ENCODE peak calls at places on chromosomes 16 and 17, in ten cellular contexts. K is aorta, O is ovary, C is GM23338, Y is lung, G is left ventricle myocardium inferior, I is trophoblast cell, T is A673, E is neural progenitor cell, B is mesenchymal stem cell. Z is an unnamed sample. For H3K27me3, the result is how much of the 10 kb centered on the place peaks cover.

GRCh38 chr17:64315032-64315490 is 52.0 kb upstream of the TEX2 start:
- DNase-seq in K (peak), O (peak), C (no peak), Y (peak), G (peak), I (no peak), T (no peak), E (no peak), B (no peak), Z (peak)

GRCh38 chr17:28371245-28372202 is at the start of gene SARM1:
- DNase-seq in K (peak), O (peak), C (peak), Y (peak), G (peak), I (no peak), T (peak), E (peak), B (peak), Z (peak)

GRCh38 chr17:65518256-65518655 is 43.2 kb downstream of the AXIN2 start:
- DNase-seq in K (no peak), O (no peak), C (no peak), Y (no peak), G (no peak), I (no peak), T (no peak), E (no peak), B (no peak), Z (no peak)

GRCh38 chr16:56684256-56684925 is 2.1 kb downstream of the MT1X start:
- DNase-seq in K (no peak), O (no peak), C (no peak), Y (no peak), G (no peak), I (no peak), T (no peak), E (no peak), B (no peak), Z (no peak)

GRCh38 chr17:37147301-37147812 is 198.6 kb downstream of the AATF start:
- DNase-seq in K (no peak), O (no peak), C (no peak), Y (no peak), G (no peak), I (no peak), T (peak), E (no peak), B (no peak), Z (no peak)

GRCh38 chr17:31696184-31696602 is 162.9 kb downstream of the COPRS start:
- DNase-seq in K (peak), O (peak), C (peak), Y (peak), G (peak), I (peak), T (peak), E (peak), B (peak), Z (peak)

GRCh38 chr17:54901230-54901847 is 687 bp downstream of the TOM1L1 start:
- DNase-seq in K (no peak), O (no peak), C (peak), Y (peak), G (no peak), I (no peak), T (peak), E (no peak), B (peak), Z (no peak)

GRCh38 chr16:86227801-86228200 is 282.5 kb upstream of the FOXF1 start:
- DNase-seq in K (no peak), O (no peak), C (no peak), Y (no peak), G (no peak), I (no peak), T (no peak), E (no peak), B (no peak), Z (no peak)

GRCh38 chr17:5123343-5124124 is 7.7 kb downstream of the USP6 start:
- DNase-seq in K (no peak), O (peak), C (no peak), Y (no peak), G (no peak), I (no peak), T (no peak), E (no peak), B (no peak), Z (no peak)

GRCh38 chr16:21038197-21038596 is 112.4 kb downstream of the DNAH3 start:
- DNase-seq in K (no peak), O (no peak), C (no peak), Y (no peak), G (no peak), I (no peak), T (no peak), E (no peak), B (no peak), Z (no peak)

GRCh38 chr17:76791053-76791980 is 53.4 kb downstream of the MFSD11 start:
- DNase-seq in K (no peak), O (no peak), C (no peak), Y (no peak), G (no peak), I (peak), T (peak), E (no peak), B (peak), Z (no peak)

GRCh38 chr17:33205552-33205951 is 87.5 kb downstream of the ASIC2 start:
- DNase-seq in K (no peak), O (no peak), C (no peak), Y (no peak), G (no peak), I (no peak), T (no peak), E (no peak), B (no peak), Z (no peak)

GRCh38 chr16:49486350-49486749 is 112.7 kb downstream of the C16orf78 start:
- DNase-seq in K (peak), O (no peak), C (no peak), Y (no peak), G (no peak), I (no peak), T (no peak), E (no peak), B (no peak), Z (no peak)

GRCh38 chr17:29131814-29132682 is 48.1 kb downstream of the MYO18A start:
- DNase-seq in K (peak), O (no peak), C (no peak), Y (no peak), G (no peak), I (no peak), T (no peak), E (no peak), B (peak), Z (peak)

GRCh38 chr17:53949473-53950090 is 126.9 kb downstream of the KIF2B start:
- DNase-seq in K (no peak), O (no peak), C (peak), Y (no peak), G (no peak), I (no peak), T (no peak), E (no peak), B (no peak), Z (no peak)

GRCh38 chr17:29129731-29130130 is 50.5 kb downstream of the MYO18A start:
- DNase-seq in K (no peak), O (no peak), C (no peak), Y (no peak), G (no peak), I (no peak), T (no peak), E (no peak), B (no peak), Z (no peak)

GRCh38 chr17:71339219-71339618 is 781.6 kb upstream of the SOX9 start:
- DNase-seq in K (no peak), O (no peak), C (no peak), Y (no peak), G (no peak), I (no peak), T (no peak), E (no peak), B (no peak), Z (no peak)

GRCh38 chr16:68835970-68836369 is 7.4 kb upstream of the TANGO6 start:
- DNase-seq in K (no peak), O (no peak), C (no peak), Y (no peak), G (no peak), I (no peak), T (no peak), E (no peak), B (no peak), Z (no peak)

GRCh38 chr16:4081577-4082021 is 34.6 kb downstream of the ADCY9 start:
- DNase-seq in K (no peak), O (peak), C (no peak), Y (no peak), G (no peak), I (no peak), T (no peak), E (peak), B (no peak), Z (no peak)

GRCh38 chr16:70720431-70721201 is 34.8 kb upstream of the MTSS2 start:
- DNase-seq in K (no peak), O (no peak), C (no peak), Y (no peak), G (no peak), I (peak), T (no peak), E (no peak), B (no peak), Z (peak)
- H3K27ac ChIP-seq in K (no peak), O (no peak), C (no peak), Y (no peak), G (no peak), I (no peak), T (no peak), E (no peak), B (no peak), Z (no peak)

GRCh38 chr16:84067640-84068039 is 25.0 kb upstream of the SLC38A8 start:
- DNase-seq in K (no peak), O (no peak), C (no peak), Y (no peak), G (no peak), I (no peak), T (no peak), E (no peak), B (no peak), Z (no peak)
- H3K27me3 ChIP-seq in K (under half), O (under half), C (under half), Y (under half), G (under half), I (under half), T (under half), E (under half), B (under half), Z (under half)

DNA sequence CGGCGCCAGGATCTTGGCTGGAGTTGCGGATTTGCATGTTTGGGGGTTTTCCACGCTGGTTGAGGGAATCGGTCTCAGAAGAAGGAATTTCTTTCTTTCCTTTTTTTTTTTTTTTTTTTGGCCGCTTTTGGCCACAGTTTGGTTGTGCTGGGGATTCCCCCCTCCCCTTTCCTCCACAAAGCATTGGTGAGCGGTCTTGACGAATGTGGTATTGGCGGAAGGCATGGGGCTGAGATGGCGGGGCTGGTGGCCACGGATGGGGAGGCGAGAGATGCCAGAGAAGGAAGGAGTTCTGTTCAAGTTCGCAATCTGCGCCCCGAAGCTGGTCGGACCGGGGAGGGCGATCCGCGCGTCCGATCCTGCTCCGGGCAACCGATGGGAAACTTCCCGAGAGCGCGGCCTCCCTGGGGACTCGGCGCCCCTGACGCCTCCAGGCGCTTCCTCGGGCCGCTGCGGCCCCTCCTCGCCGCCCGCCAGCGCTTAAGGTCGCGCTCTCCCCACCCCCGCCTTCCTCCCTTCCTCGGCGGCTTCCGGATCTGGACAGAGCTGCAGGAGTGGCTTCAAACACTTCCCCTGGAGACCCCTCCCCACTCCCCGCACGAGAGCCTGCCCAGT is 43.2 kb downstream of the RAI1 start:
- DNase-seq in K (no peak), O (peak), C (peak), Y (no peak), G (no peak), I (no peak), T (peak), E (peak), B (peak), Z (peak)
- H3K4me3 ChIP-seq in K (peak), O (peak), C (peak), Y (peak), G (peak), I (peak), T (peak), E (peak), B (peak), Z (peak)

GRCh38 chr17:75733471-75733870 is 12.2 kb downstream of the ITGB4 start:
- DNase-seq in K (no peak), O (no peak), C (no peak), Y (no peak), G (no peak), I (no peak), T (no peak), E (no peak), B (no peak), Z (no peak)
- H3K27ac ChIP-seq in K (no peak), O (no peak), C (no peak), Y (no peak), G (no peak), I (no peak), T (no peak), E (no peak), B (no peak), Z (no peak)

GRCh38 chr16:27921134-27921533 is 142.4 kb downstream of the GSG1L start:
- DNase-seq in K (no peak), O (no peak), C (peak), Y (no peak), G (no peak), I (no peak), T (no peak), E (peak), B (no peak), Z (no peak)

GRCh38 chr16:27924411-27925118 is 138.9 kb downstream of the GSG1L start:
- DNase-seq in K (no peak), O (no peak), C (peak), Y (no peak), G (no peak), I (no peak), T (no peak), E (peak), B (no peak), Z (no peak)

GRCh38 chr16:27920391-27920891 is 143.1 kb downstream of the GSG1L start:
- DNase-seq in K (no peak), O (no peak), C (peak), Y (no peak), G (no peak), I (peak), T (peak), E (peak), B (no peak), Z (no peak)

GRCh38 chr16:27923751-27924150 is 139.8 kb downstream of the GSG1L start:
- DNase-seq in K (no peak), O (no peak), C (no peak), Y (no peak), G (no peak), I (no peak), T (no peak), E (no peak), B (no peak), Z (no peak)

DNA sequence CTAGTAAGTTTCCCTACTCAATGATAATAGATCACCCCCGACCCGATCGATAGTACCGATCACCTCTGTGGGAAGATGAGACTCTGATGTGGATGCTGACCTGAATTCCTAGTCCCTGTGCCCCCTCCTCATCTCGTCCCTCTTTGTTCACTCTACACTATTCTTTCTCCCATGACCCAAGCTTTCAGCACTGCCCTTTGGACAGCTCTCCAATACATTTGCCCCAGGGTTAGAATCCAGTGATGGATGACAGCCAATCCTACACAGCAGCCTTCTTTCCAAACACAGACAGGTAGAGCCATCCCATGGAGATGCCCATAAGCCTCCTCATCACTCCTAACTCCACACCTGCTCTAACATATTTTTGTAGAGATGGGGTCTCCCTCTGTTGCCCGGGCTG is 141.1 kb downstream of the GSG1L start:
- DNase-seq in K (no peak), O (no peak), C (peak), Y (no peak), G (no peak), I (no peak), T (no peak), E (peak), B (no peak), Z (no peak)
- H3K27me3 ChIP-seq in K (under half), O (under half), C (under half), Y (under half), G (half or more), I (under half), T (under half), E (under half), B (under half), Z (under half)

GRCh38 chr17:80455328-80455710 is 21.1 kb downstream of the NPTX1 start:
- DNase-seq in K (no peak), O (no peak), C (peak), Y (no peak), G (no peak), I (peak), T (no peak), E (peak), B (peak), Z (no peak)
- H3K4me3 ChIP-seq in K (peak), O (peak), C (peak), Y (peak), G (peak), I (peak), T (peak), E (peak), B (peak), Z (peak)

GRCh38 chr17:35447494-35447893 is 1.1 kb downstream of the SLFN13 start:
- DNase-seq in K (no peak), O (no peak), C (no peak), Y (no peak), G (no peak), I (no peak), T (no peak), E (peak), B (no peak), Z (no peak)
- H3K27ac ChIP-seq in K (no peak), O (no peak), C (no peak), Y (no peak), G (peak), I (no peak), T (no peak), E (no peak), B (no peak), Z (peak)

DNA sequence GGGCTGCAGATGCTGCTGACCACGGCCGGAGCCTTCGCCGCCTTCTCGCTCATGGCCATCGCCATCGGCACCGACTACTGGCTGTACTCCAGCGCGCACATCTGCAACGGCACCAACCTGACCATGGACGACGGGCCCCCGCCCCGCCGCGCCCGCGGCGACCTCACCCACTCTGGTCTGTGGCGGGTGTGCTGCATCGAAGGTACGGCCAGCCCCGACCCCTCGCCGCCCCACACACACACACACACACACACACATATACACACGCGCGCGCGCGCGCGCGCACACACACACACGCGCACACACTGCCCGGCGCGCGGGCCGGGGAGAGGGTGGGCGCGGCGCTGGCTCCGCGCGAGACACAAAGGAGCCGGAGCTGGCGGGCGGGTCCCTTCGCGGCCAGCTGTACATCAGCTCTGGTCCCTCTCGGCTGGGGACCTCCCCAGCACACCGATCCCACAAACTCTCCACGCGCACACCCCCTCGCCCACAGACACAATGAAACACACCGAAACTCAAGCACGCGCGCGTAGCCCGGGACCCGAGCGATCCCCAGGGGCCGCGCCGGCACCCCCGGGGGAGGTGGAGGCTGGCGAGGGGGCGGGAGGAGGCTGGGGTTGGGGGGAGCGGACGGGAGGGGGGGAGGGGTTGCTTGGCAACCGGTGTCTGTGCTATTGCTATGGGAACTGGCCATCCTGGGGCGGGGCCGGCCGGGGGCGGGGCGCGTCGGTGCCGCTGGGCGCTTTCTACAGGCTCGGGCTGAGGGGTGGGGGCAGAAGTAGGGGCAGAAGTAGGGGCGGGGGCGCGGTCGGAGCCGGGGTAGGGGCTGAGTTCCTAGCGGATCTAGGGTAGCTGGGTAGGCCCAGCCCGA is 658 bp downstream of the CACNG4 start:
- DNase-seq in K (no peak), O (peak), C (peak), Y (no peak), G (no peak), I (peak), T (peak), E (peak), B (no peak), Z (peak)
- H3K27me3 ChIP-seq in K (under half), O (under half), C (under half), Y (under half), G (half or more), I (under half), T (under half), E (half or more), B (half or more), Z (under half)

GRCh38 chr17:49971848-49972485 is 3.0 kb downstream of the DLX4 start:
- DNase-seq in K (no peak), O (no peak), C (peak), Y (no peak), G (no peak), I (peak), T (no peak), E (peak), B (no peak), Z (peak)

GRCh38 chr17:49970498-49970897 is 1.5 kb downstream of the DLX4 start:
- DNase-seq in K (no peak), O (no peak), C (no peak), Y (no peak), G (no peak), I (peak), T (no peak), E (no peak), B (no peak), Z (no peak)

GRCh38 chr17:49972486-49973270 is 3.7 kb downstream of the DLX4 start:
- DNase-seq in K (no peak), O (no peak), C (peak), Y (no peak), G (no peak), I (peak), T (no peak), E (peak), B (no peak), Z (peak)

GRCh38 chr17:49969794-49970389 is 902 bp downstream of the DLX4 start:
- DNase-seq in K (no peak), O (no peak), C (no peak), Y (no peak), G (no peak), I (peak), T (no peak), E (no peak), B (no peak), Z (peak)

DNA sequence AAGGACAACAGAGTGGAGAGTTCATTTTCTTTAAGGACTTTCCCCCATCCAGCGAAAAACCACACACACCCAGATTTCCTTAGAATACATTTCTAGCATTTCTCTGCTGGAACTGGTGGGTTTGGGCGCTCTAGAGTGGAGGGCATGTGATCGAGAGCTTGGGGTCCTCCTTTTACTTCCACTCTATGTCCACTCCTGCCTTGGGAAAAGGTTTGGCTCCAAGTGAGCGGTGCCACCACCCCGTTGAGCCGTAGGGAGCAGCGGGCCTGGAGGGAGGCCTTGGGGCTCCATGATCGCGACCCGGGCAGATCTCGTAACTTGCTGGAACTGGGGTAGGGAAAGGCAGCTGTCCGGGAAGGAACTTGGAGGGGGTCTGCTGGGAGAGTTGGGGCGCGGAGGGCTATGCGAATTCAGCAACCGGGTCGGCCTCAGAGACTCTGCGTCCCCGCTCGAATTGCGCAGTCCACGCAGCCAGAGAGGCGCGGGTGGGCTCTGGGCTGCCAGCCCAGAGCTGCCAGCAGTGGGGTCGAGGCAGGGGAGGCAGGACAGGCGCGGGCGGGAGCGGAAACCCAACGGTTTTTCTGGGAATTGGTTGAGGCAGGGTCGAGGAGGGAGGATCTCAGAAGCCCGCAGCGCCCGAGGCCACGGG is 2.3 kb downstream of the DLX4 start:
- DNase-seq in K (no peak), O (no peak), C (peak), Y (no peak), G (no peak), I (peak), T (no peak), E (no peak), B (no peak), Z (no peak)
- H3K4me3 ChIP-seq in K (no peak), O (no peak), C (peak), Y (no peak), G (peak), I (no peak), T (no peak), E (peak), B (no peak), Z (no peak)